ENCODE peak calls at places on chromosomes 12 and 14, in ten cellular contexts. E, P, I, S, V, W, K, G, D and M are unnamed samples. For H3K4me1, the result is how much of the 10 kb centered on the place peaks cover.

GRCh38 chr12:13444076-13444475 is 247.6 kb downstream of the EMP1 start:
- DNase-seq in I (no peak), V (no peak), K (no peak), G (no peak), D (no peak), E (no peak), S (no peak), P (no peak), W (no peak), M (no peak)

GRCh38 chr12:10720974-10721565 is 2.1 kb downstream of the YBX3 start:
- DNase-seq in W (no peak), K (no peak), E (no peak), S (peak), G (no peak), I (no peak), D (no peak), V (no peak), P (no peak), M (no peak)

GRCh38 chr12:98002887-98003493 is 512.4 kb upstream of the TMPO start:
- DNase-seq in V (no peak), P (no peak), W (peak), G (no peak), S (peak), I (peak), D (peak), E (peak), K (no peak), M (peak)

GRCh38 chr14:92696356-92696755 is 52.1 kb downstream of the LGMN start:
- DNase-seq in D (no peak), W (no peak), K (no peak), G (no peak), I (no peak), V (no peak), E (no peak), P (no peak), S (no peak), M (no peak)

GRCh38 chr14:101552786-101553231 is 8.5 kb upstream of the DIO3 start:
- DNase-seq in D (no peak), I (no peak), G (no peak), W (no peak), P (no peak), E (no peak), K (no peak), S (no peak), V (no peak), M (no peak)

GRCh38 chr14:84025258-84026012 is 1504.5 kb upstream of the FLRT2 start:
- DNase-seq in S (no peak), E (peak), P (no peak), D (no peak), W (no peak), G (no peak), I (no peak), V (no peak), K (no peak), M (peak)

GRCh38 chr14:99131632-99132271 is 140.2 kb downstream of the BCL11B start:
- DNase-seq in E (peak), V (peak), S (no peak), W (no peak), G (no peak), I (no peak), D (no peak), P (no peak), K (no peak), M (no peak)

GRCh38 chr14:31127690-31128089 is 79.9 kb downstream of the HECTD1 start:
- DNase-seq in I (no peak), W (no peak), E (no peak), K (no peak), S (no peak), G (no peak), V (no peak), D (no peak), P (no peak), M (no peak)

GRCh38 chr14:101087614-101088394 is 184.3 kb upstream of the RTL1 start:
- DNase-seq in P (no peak), K (no peak), I (no peak), S (no peak), E (peak), W (no peak), D (peak), G (no peak), V (no peak), M (peak)

GRCh38 chr12:56129210-56129691 is 1.2 kb downstream of the ESYT1 start:
- DNase-seq in W (no peak), I (peak), K (peak), D (peak), G (peak), S (peak), V (peak), E (peak), P (peak), M (peak)

GRCh38 chr12:6154730-6155459 is 30.4 kb upstream of the VWF start:
- DNase-seq in I (no peak), P (peak), K (peak), G (no peak), V (peak), S (peak), D (peak), W (no peak), E (no peak), M (peak)

GRCh38 chr12:118188690-118189371 is 52.9 kb downstream of the PEBP1 start:
- DNase-seq in D (no peak), G (no peak), V (peak), S (peak), K (peak), E (no peak), I (peak), W (no peak), P (peak), M (peak)

GRCh38 chr14:99317231-99318090 is 45.5 kb upstream of the BCL11B start:
- DNase-seq in I (no peak), W (no peak), K (no peak), V (no peak), E (no peak), D (peak), S (no peak), P (no peak), G (no peak), M (no peak)

GRCh38 chr12:2963760-2964292 is 4.6 kb downstream of the TEAD4 start:
- DNase-seq in S (peak), W (no peak), D (no peak), V (no peak), I (peak), G (no peak), K (peak), E (no peak), P (no peak), M (no peak)

GRCh38 chr14:52402812-52403526 is 88.9 kb downstream of the PTGER2 start:
- DNase-seq in E (no peak), W (no peak), G (no peak), S (no peak), D (peak), V (no peak), K (no peak), I (peak), P (no peak), M (no peak)

GRCh38 chr14:29927596-29928341 is at the start of gene PRKD1:
- DNase-seq in V (peak), S (peak), K (peak), W (no peak), E (peak), I (peak), P (peak), G (peak), D (peak), M (peak)

GRCh38 chr14:89416002-89416995 is 734 bp downstream of the FOXN3 start:
- DNase-seq in I (peak), P (peak), V (peak), G (peak), K (peak), E (peak), W (peak), S (peak), D (peak), M (peak)
- TF ChIP-seq POLR2A in I (peak), P (peak), V (peak), G (no peak), K (no peak), E (no peak), W (no peak), S (no peak), D (peak), M (no peak)

DNA sequence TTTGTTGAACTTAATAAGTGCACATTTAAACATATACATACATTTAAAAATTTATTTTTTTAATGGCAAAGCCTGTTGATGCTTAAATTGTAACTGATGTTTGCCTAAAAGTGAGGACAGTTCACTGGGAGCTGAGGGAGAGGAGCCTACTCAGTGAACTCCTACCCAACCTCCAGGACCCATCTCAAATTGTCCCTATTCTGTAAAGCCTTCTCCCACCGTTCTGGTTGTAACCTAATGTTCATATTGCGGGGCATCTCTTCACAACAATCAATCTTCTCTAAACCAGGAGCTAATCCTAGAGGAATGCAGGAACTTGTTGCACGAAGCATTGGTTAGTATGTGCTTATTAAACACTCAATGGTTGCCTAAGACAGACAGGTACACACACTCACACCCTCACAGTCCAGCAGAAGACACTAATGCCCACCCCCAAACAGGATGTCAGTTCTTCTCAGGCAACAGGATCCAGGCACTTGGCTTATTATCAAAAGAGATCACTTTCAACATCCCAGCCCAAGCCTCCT is 1.8 kb downstream of the CLMN start:
- DNase-seq in V (no peak), P (no peak), G (no peak), D (no peak), S (no peak), E (no peak), W (no peak), I (no peak), K (no peak), M (no peak)
- H3K4me1 ChIP-seq in V (under half), P (under half), G (under half), D (half or more), S (under half), E (half or more), W (under half), I (under half), K (under half), M (under half)

GRCh38 chr14:66482873-66483272 is 3.3 kb upstream of the CCDC196 start:
- DNase-seq in I (no peak), V (no peak), W (no peak), S (no peak), P (no peak), E (no peak), D (no peak), G (no peak), K (no peak), M (no peak)

GRCh38 chr14:66485029-66485428 is 1.1 kb upstream of the CCDC196 start:
- DNase-seq in D (no peak), P (no peak), K (no peak), E (no peak), W (no peak), V (no peak), S (no peak), G (no peak), I (no peak), M (no peak)

GRCh38 chr14:66487159-66487558 is 988 bp downstream of the CCDC196 start:
- DNase-seq in I (no peak), P (no peak), S (no peak), K (no peak), V (no peak), W (no peak), G (no peak), E (no peak), D (no peak), M (no peak)

GRCh38 chr14:66483322-66483721 is 2.8 kb upstream of the CCDC196 start:
- DNase-seq in W (no peak), S (no peak), I (no peak), V (no peak), D (no peak), K (no peak), G (no peak), E (no peak), P (no peak), M (no peak)

DNA sequence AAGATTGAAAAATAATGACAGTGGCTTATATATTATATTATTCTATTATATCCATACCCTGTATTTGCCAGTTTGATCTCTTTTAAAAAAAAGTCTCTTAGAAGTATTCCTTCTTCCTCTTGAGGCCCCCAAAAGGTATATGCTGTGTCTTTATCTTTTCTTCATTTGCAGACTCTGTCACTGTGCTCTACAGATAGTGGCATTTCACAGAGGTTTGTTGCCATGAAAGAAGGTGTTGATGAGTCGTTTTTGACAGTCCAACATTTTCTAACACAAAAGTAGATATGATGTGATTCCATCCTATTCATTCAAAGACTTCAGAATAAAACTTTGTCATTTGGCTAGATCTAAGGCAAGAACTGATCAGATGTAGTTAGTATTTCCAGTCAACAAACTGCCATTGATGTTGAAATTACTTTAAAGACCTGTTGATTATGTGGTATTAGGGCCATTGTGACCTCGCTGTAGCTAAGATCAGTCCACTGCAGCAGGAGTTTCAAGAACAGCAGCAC is at the start of gene CCDC196:
- DNase-seq in V (no peak), K (no peak), D (no peak), P (no peak), W (no peak), G (no peak), S (no peak), E (no peak), I (no peak), M (no peak)
- H3K4me3 ChIP-seq in V (no peak), K (no peak), D (no peak), P (no peak), W (no peak), G (no peak), S (no peak), E (no peak), I (no peak), M (no peak)

GRCh38 chr12:62914443-62914909 is 20.5 kb downstream of the PPM1H start:
- DNase-seq in E (no peak), I (no peak), V (no peak), K (no peak), G (no peak), W (no peak), P (no peak), S (no peak), D (no peak), M (no peak)
- TF ChIP-seq POLR2A in E (no peak), I (no peak), V (no peak), K (no peak), G (no peak), W (no peak), P (no peak), S (no peak), D (no peak), M (no peak)

DNA sequence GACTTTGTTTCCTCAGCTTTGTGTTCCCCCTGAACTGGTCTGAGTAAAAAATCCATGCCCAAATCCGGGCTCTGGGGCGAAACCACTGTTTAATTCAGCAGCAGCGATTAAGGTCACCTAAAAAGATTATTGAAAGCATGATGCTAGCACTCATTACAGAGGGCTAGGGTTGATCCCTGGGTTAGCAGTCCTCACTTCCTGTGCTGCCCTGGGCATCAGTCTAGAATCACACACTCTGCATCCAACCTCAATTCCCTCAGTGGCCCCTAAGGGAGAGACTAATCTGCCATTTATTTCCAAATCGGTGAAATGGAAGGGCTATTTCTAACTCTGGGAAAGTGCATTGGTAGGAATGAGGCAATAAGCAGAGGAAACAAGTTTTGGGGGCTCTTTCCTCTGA is 107.2 kb downstream of the BTG1 start:
- DNase-seq in G (no peak), W (no peak), D (no peak), I (no peak), K (no peak), P (no peak), S (no peak), V (no peak), E (no peak), M (no peak)
- H3K4me1 ChIP-seq in G (under half), W (under half), D (under half), I (under half), K (under half), P (under half), S (under half), V (under half), E (under half), M (under half)